ENCODE peak calls at places on chromosome 21, in eight cellular contexts. One of them, this sample, is unnamed.

GRCh38 chr21:39503138-39503762 is 51.5 kb downstream of the SH3BGR start:
- DNase-seq in transverse colon: no peak
- DNase-seq in esophagus muscularis mucosa: no peak
- DNase-seq in stomach: no peak
- DNase-seq in tibial nerve: no peak
- DNase-seq in H1: no peak
- DNase-seq in A549: no peak
- DNase-seq in sigmoid colon: no peak
- DNase-seq in this sample: no peak

GRCh38 chr21:17427831-17428483 is 84.9 kb upstream of the CXADR start:
- DNase-seq in transverse colon: no peak
- DNase-seq in esophagus muscularis mucosa: no peak
- DNase-seq in stomach: no peak
- DNase-seq in tibial nerve: no peak
- DNase-seq in H1: no peak
- DNase-seq in A549: no peak
- DNase-seq in sigmoid colon: no peak
- DNase-seq in this sample: no peak

GRCh38 chr21:45994086-45994661 is 12.6 kb downstream of the COL6A1 start:
- DNase-seq in transverse colon: no peak
- DNase-seq in esophagus muscularis mucosa: no peak
- DNase-seq in stomach: peak; percentile 17
- DNase-seq in tibial nerve: peak; percentile 23
- DNase-seq in H1: no peak
- DNase-seq in A549: no peak
- DNase-seq in sigmoid colon: peak; percentile 64
- DNase-seq in this sample: no peak

GRCh38 chr21:14890141-14890540 is 174.7 kb downstream of the NRIP1 start:
- DNase-seq in transverse colon: no peak
- DNase-seq in esophagus muscularis mucosa: no peak
- DNase-seq in stomach: no peak
- DNase-seq in tibial nerve: no peak
- DNase-seq in H1: no peak
- DNase-seq in A549: no peak
- DNase-seq in sigmoid colon: no peak
- DNase-seq in this sample: no peak

GRCh38 chr21:46286668-46286982 is 483 bp downstream of the YBEY start:
- DNase-seq in transverse colon: no peak
- DNase-seq in esophagus muscularis mucosa: no peak
- DNase-seq in stomach: no peak
- DNase-seq in tibial nerve: no peak
- DNase-seq in H1: no peak
- DNase-seq in A549: no peak
- DNase-seq in sigmoid colon: no peak
- DNase-seq in this sample: no peak

GRCh38 chr21:46598563-46599250 is 6.2 kb downstream of the S100B start:
- DNase-seq in transverse colon: no peak
- DNase-seq in esophagus muscularis mucosa: no peak
- DNase-seq in stomach: no peak
- DNase-seq in tibial nerve: no peak
- DNase-seq in H1: no peak
- DNase-seq in A549: no peak
- DNase-seq in sigmoid colon: no peak
- DNase-seq in this sample: no peak

GRCh38 chr21:15743593-15743992 is 13.8 kb downstream of the USP25 start:
- DNase-seq in transverse colon: no peak
- DNase-seq in esophagus muscularis mucosa: no peak
- DNase-seq in stomach: no peak
- DNase-seq in tibial nerve: no peak
- DNase-seq in H1: no peak
- DNase-seq in A549: no peak
- DNase-seq in sigmoid colon: no peak
- DNase-seq in this sample: no peak

GRCh38 chr21:32004281-32004680 is 131.5 kb downstream of the HUNK start:
- DNase-seq in transverse colon: no peak
- DNase-seq in esophagus muscularis mucosa: no peak
- DNase-seq in stomach: no peak
- DNase-seq in tibial nerve: no peak
- DNase-seq in H1: no peak
- DNase-seq in A549: no peak
- DNase-seq in sigmoid colon: no peak
- DNase-seq in this sample: no peak

GRCh38 chr21:31505975-31506374 is 153.5 kb upstream of the SOD1 start:
- DNase-seq in transverse colon: no peak
- DNase-seq in esophagus muscularis mucosa: no peak
- DNase-seq in stomach: no peak
- DNase-seq in tibial nerve: no peak
- DNase-seq in H1: no peak
- DNase-seq in A549: no peak
- DNase-seq in sigmoid colon: no peak
- DNase-seq in this sample: no peak

GRCh38 chr21:45825209-45825602 is 156.4 kb upstream of the COL6A1 start:
- DNase-seq in transverse colon: no peak
- DNase-seq in esophagus muscularis mucosa: no peak
- DNase-seq in stomach: no peak
- DNase-seq in tibial nerve: no peak
- DNase-seq in H1: peak; percentile 38
- DNase-seq in A549: no peak
- DNase-seq in sigmoid colon: peak; percentile 51
- DNase-seq in this sample: no peak

GRCh38 chr21:38753114-38754100 is 52.3 kb upstream of the ETS2 start:
- DNase-seq in transverse colon: no peak
- DNase-seq in esophagus muscularis mucosa: no peak
- DNase-seq in stomach: no peak
- DNase-seq in tibial nerve: no peak
- DNase-seq in H1: no peak
- DNase-seq in A549: no peak
- DNase-seq in sigmoid colon: no peak
- DNase-seq in this sample: no peak

GRCh38 chr21:45965084-45965826 is 16.3 kb upstream of the COL6A1 start:
- DNase-seq in transverse colon: no peak
- DNase-seq in esophagus muscularis mucosa: no peak
- DNase-seq in stomach: no peak
- DNase-seq in tibial nerve: no peak
- DNase-seq in H1: no peak
- DNase-seq in A549: no peak
- DNase-seq in sigmoid colon: peak; percentile 41
- DNase-seq in this sample: no peak

GRCh38 chr21:38289697-38290096 is 32.9 kb downstream of the KCNJ15 start:
- DNase-seq in transverse colon: peak; percentile 16
- DNase-seq in esophagus muscularis mucosa: no peak
- DNase-seq in stomach: no peak
- DNase-seq in tibial nerve: no peak
- DNase-seq in H1: no peak
- DNase-seq in A549: no peak
- DNase-seq in sigmoid colon: peak; percentile 70
- DNase-seq in this sample: no peak

GRCh38 chr21:32096411-32096810 is 182.4 kb downstream of the MIS18A start:
- DNase-seq in transverse colon: no peak
- DNase-seq in esophagus muscularis mucosa: no peak
- DNase-seq in stomach: no peak
- DNase-seq in tibial nerve: no peak
- DNase-seq in H1: peak; percentile 70
- DNase-seq in A549: peak; percentile 10
- DNase-seq in sigmoid colon: no peak
- DNase-seq in this sample: no peak

GRCh38 chr21:26843912-26844257 is 1.3 kb downstream of the ADAMTS1 start:
- DNase-seq in transverse colon: no peak
- DNase-seq in esophagus muscularis mucosa: no peak
- DNase-seq in stomach: no peak
- DNase-seq in tibial nerve: no peak
- DNase-seq in H1: no peak
- DNase-seq in A549: no peak
- DNase-seq in sigmoid colon: no peak
- DNase-seq in this sample: no peak

GRCh38 chr21:37873655-37874054 is 42.6 kb downstream of the KCNJ6 start:
- DNase-seq in transverse colon: no peak
- DNase-seq in esophagus muscularis mucosa: no peak
- DNase-seq in stomach: no peak
- DNase-seq in tibial nerve: no peak
- DNase-seq in H1: no peak
- DNase-seq in A549: no peak
- DNase-seq in sigmoid colon: no peak
- DNase-seq in this sample: no peak

GRCh38 chr21:35400233-35400939 is 351.3 kb upstream of the RUNX1 start:
- DNase-seq in transverse colon: peak; percentile 32
- DNase-seq in esophagus muscularis mucosa: no peak
- DNase-seq in stomach: no peak
- DNase-seq in tibial nerve: no peak
- DNase-seq in H1: no peak
- DNase-seq in A549: peak; percentile 5
- DNase-seq in sigmoid colon: no peak
- DNase-seq in this sample: no peak

GRCh38 chr21:46027855-46028493 is 46.4 kb downstream of the COL6A1 start:
- DNase-seq in transverse colon: no peak
- DNase-seq in esophagus muscularis mucosa: peak; percentile 91
- DNase-seq in stomach: no peak
- DNase-seq in tibial nerve: no peak
- DNase-seq in H1: no peak
- DNase-seq in A549: no peak
- DNase-seq in sigmoid colon: peak; percentile 86
- DNase-seq in this sample: no peak

GRCh38 chr21:33441489-33442477 is 38.0 kb downstream of the TMEM50B start:
- DNase-seq in transverse colon: peak; percentile 59
- DNase-seq in esophagus muscularis mucosa: no peak
- DNase-seq in stomach: no peak
- DNase-seq in tibial nerve: no peak
- DNase-seq in H1: no peak
- DNase-seq in A549: peak; percentile 20
- DNase-seq in sigmoid colon: no peak
- DNase-seq in this sample: no peak
- TF ChIP-seq EP300 in transverse colon: no peak
- TF ChIP-seq EP300 in esophagus muscularis mucosa: no peak
- TF ChIP-seq EP300 in stomach: no peak
- TF ChIP-seq EP300 in tibial nerve: no peak
- TF ChIP-seq EP300 in H1: no peak
- TF ChIP-seq EP300 in A549: no peak
- TF ChIP-seq EP300 in sigmoid colon: no peak
- TF ChIP-seq EP300 in this sample: no peak

GRCh38 chr21:42199488-42200463 is 19.2 kb upstream of the ABCG1 start:
- DNase-seq in transverse colon: peak; percentile 46
- DNase-seq in esophagus muscularis mucosa: no peak
- DNase-seq in stomach: no peak
- DNase-seq in tibial nerve: no peak
- DNase-seq in H1: no peak
- DNase-seq in A549: peak; percentile 10
- DNase-seq in sigmoid colon: no peak
- DNase-seq in this sample: no peak
- H3K4me1 ChIP-seq in transverse colon: peaks cover 51% of the 10 kb centered on the region
- H3K4me1 ChIP-seq in esophagus muscularis mucosa: peaks cover 14% of the 10 kb centered on the region
- H3K4me1 ChIP-seq in stomach: peaks cover 30% of the 10 kb centered on the region
- H3K4me1 ChIP-seq in tibial nerve: peaks cover 6% of the 10 kb centered on the region
- H3K4me1 ChIP-seq in H1: no peaks in the 10 kb centered on the region
- H3K4me1 ChIP-seq in A549: peaks cover 24% of the 10 kb centered on the region
- H3K4me1 ChIP-seq in sigmoid colon: no peaks in the 10 kb centered on the region
- H3K4me1 ChIP-seq in this sample: peaks cover 22% of the 10 kb centered on the region

GRCh38 chr21:36658926-36659325 is 40.0 kb upstream of the SIM2 start:
- DNase-seq in transverse colon: no peak
- DNase-seq in esophagus muscularis mucosa: no peak
- DNase-seq in stomach: no peak
- DNase-seq in tibial nerve: no peak
- DNase-seq in H1: no peak
- DNase-seq in A549: no peak
- DNase-seq in sigmoid colon: no peak
- DNase-seq in this sample: no peak

GRCh38 chr21:36656138-36656537 is 42.8 kb upstream of the SIM2 start:
- DNase-seq in transverse colon: no peak
- DNase-seq in esophagus muscularis mucosa: no peak
- DNase-seq in stomach: peak; percentile 49
- DNase-seq in tibial nerve: no peak
- DNase-seq in H1: no peak
- DNase-seq in A549: no peak
- DNase-seq in sigmoid colon: no peak
- DNase-seq in this sample: no peak

GRCh38 chr21:36654796-36655325 is 44.1 kb upstream of the SIM2 start:
- DNase-seq in transverse colon: no peak
- DNase-seq in esophagus muscularis mucosa: no peak
- DNase-seq in stomach: no peak
- DNase-seq in tibial nerve: no peak
- DNase-seq in H1: no peak
- DNase-seq in A549: no peak
- DNase-seq in sigmoid colon: no peak
- DNase-seq in this sample: no peak

GRCh38 chr21:36657999-36658398 is 40.9 kb upstream of the SIM2 start:
- DNase-seq in transverse colon: no peak
- DNase-seq in esophagus muscularis mucosa: no peak
- DNase-seq in stomach: no peak
- DNase-seq in tibial nerve: no peak
- DNase-seq in H1: no peak
- DNase-seq in A549: no peak
- DNase-seq in sigmoid colon: no peak
- DNase-seq in this sample: no peak

GRCh38 chr21:36654341-36654740 is 44.6 kb upstream of the SIM2 start:
- DNase-seq in transverse colon: no peak
- DNase-seq in esophagus muscularis mucosa: no peak
- DNase-seq in stomach: peak; percentile 59
- DNase-seq in tibial nerve: no peak
- DNase-seq in H1: no peak
- DNase-seq in A549: no peak
- DNase-seq in sigmoid colon: no peak
- DNase-seq in this sample: no peak
- TF ChIP-seq EP300 in transverse colon: no peak
- TF ChIP-seq EP300 in esophagus muscularis mucosa: no peak
- TF ChIP-seq EP300 in stomach: no peak
- TF ChIP-seq EP300 in tibial nerve: no peak
- TF ChIP-seq EP300 in H1: no peak
- TF ChIP-seq EP300 in A549: no peak
- TF ChIP-seq EP300 in sigmoid colon: no peak
- TF ChIP-seq EP300 in this sample: no peak

DNA sequence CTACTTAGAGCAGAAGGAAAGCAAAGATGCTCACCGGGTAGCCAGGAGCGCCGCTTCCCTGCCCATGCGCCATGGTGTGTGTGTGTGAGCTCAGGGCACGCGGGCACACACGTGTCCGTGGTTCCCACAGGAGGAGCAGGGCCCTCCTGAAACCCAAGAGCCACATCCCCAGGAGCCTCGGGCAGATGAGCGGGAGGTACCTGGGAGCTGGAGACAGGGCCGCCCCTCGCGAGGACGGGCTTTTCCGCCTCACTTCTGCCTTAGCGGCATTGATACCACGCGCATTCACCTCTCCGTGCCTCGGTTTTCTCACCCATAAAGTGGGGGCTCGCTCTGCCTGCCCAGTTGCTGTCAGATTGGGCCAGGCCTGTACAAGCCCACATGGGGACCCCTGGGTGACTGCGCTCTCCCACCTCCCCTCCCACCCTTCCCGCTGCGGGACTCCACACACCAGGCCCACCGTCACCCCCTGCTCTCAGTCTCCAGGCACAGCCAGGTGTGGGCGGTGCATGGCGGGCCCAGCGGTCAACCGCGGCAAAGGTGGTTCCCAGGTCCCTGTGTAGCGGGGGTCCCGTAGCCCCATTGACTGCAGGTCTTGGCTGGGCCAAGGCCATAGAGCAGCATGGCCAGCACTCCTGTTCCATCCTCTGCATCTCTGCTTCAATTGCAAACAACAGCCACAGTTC is 66.3 kb downstream of the SIK1 start:
- DNase-seq in transverse colon: no peak
- DNase-seq in esophagus muscularis mucosa: no peak
- DNase-seq in stomach: no peak
- DNase-seq in tibial nerve: no peak
- DNase-seq in H1: no peak
- DNase-seq in A549: no peak
- DNase-seq in sigmoid colon: no peak
- DNase-seq in this sample: no peak
- H3K4me1 ChIP-seq in transverse colon: peaks cover 11% of the 10 kb centered on the region
- H3K4me1 ChIP-seq in esophagus muscularis mucosa: peaks cover 20% of the 10 kb centered on the region
- H3K4me1 ChIP-seq in stomach: peaks cover 29% of the 10 kb centered on the region
- H3K4me1 ChIP-seq in tibial nerve: no peaks in the 10 kb centered on the region
- H3K4me1 ChIP-seq in H1: peaks cover 6% of the 10 kb centered on the region
- H3K4me1 ChIP-seq in A549: no peaks in the 10 kb centered on the region
- H3K4me1 ChIP-seq in sigmoid colon: peaks cover 23% of the 10 kb centered on the region
- H3K4me1 ChIP-seq in this sample: peaks cover 48% of the 10 kb centered on the region

This sample was measured in suprapubic skin.